ENCODE peak calls at places on chromosomes 4 and X, in six cellular contexts. K, D, Z, W, R and H are unnamed samples.

GRCh38 chrX:119672252-119672825 is 20.6 kb downstream of the SEPTIN6 start:
- DNase-seq in R (no peak), K (no peak), Z (no peak), W (no peak), D (no peak), H (no peak)

GRCh38 chrX:23332888-23333821 is 1.5 kb upstream of the PTCHD1 start:
- DNase-seq in W (no peak), D (no peak), Z (no peak), R (no peak), K (no peak), H (no peak)

GRCh38 chrX:101530944-101531343 is 19.4 kb upstream of the ARMCX1 start:
- DNase-seq in D (no peak), W (no peak), R (no peak), Z (no peak), K (no peak), H (no peak)

GRCh38 chrX:41086627-41086932 is 1.3 kb downstream of the USP9X start:
- DNase-seq in D (peak), Z (no peak), R (peak), W (no peak), K (no peak), H (no peak)

GRCh38 chr4:76989391-76990061 is 40.0 kb downstream of the SEPTIN11 start:
- DNase-seq in K (no peak), W (no peak), Z (no peak), D (no peak), R (no peak), H (no peak)

GRCh38 chr4:104490096-104490769 is 4.5 kb downstream of the CXXC4 start:
- DNase-seq in Z (no peak), K (no peak), W (no peak), R (no peak), D (no peak), H (no peak)

GRCh38 chr4:93139118-93139517 is 689.4 kb upstream of the ATOH1 start:
- DNase-seq in D (no peak), W (no peak), R (no peak), K (no peak), Z (no peak), H (no peak)

GRCh38 chr4:169147217-169147616 is 123.5 kb downstream of the SH3RF1 start:
- DNase-seq in R (no peak), Z (peak), D (peak), K (peak), W (no peak), H (no peak)

GRCh38 chr4:59249110-59249509 is 1951.0 kb upstream of the ADGRL3 start:
- DNase-seq in D (no peak), K (no peak), W (no peak), R (no peak), Z (no peak), H (no peak)

GRCh38 chr4:154329268-154329858 is 162.2 kb downstream of the DCHS2 start:
- DNase-seq in K (peak), W (no peak), R (no peak), D (peak), Z (no peak), H (peak)

GRCh38 chr4:4349902-4350301 is 37.0 kb upstream of the NSG1 start:
- DNase-seq in R (no peak), Z (no peak), D (no peak), K (no peak), W (no peak), H (no peak)

GRCh38 chrX:37746951-37747350 is 32.9 kb upstream of the CYBB start:
- DNase-seq in Z (no peak), R (no peak), D (no peak), K (peak), W (peak), H (no peak)

GRCh38 chrX:103941201-103941975 is 21.0 kb upstream of the TMSB15B start:
- DNase-seq in D (peak), K (peak), R (no peak), Z (no peak), W (no peak), H (no peak)

GRCh38 chr4:123345132-123345923 is 51.3 kb upstream of the SPRY1 start:
- DNase-seq in Z (no peak), W (no peak), K (no peak), D (no peak), R (no peak), H (no peak)

GRCh38 chr4:123345924-123346300 is 50.7 kb upstream of the SPRY1 start:
- DNase-seq in W (no peak), R (no peak), Z (no peak), D (no peak), K (no peak), H (no peak)

GRCh38 chr4:123343400-123344060 is 53.1 kb upstream of the SPRY1 start:
- DNase-seq in W (no peak), D (no peak), K (no peak), R (no peak), Z (no peak), H (no peak)

GRCh38 chr4:123346944-123347343 is 49.7 kb upstream of the SPRY1 start:
- DNase-seq in R (no peak), Z (no peak), D (no peak), K (no peak), W (no peak), H (no peak)

GRCh38 chr4:123346330-123346940 is 50.2 kb upstream of the SPRY1 start:
- DNase-seq in W (no peak), D (no peak), Z (no peak), K (no peak), R (no peak), H (no peak)
- H3K4me3 ChIP-seq in W (no peak), D (no peak), Z (no peak), K (no peak), R (no peak), H (no peak)

GRCh38 chr4:105965183-105965800 is 70.0 kb downstream of the NPNT start:
- DNase-seq in K (no peak), W (no peak), Z (no peak), R (no peak), D (peak), H (no peak)

GRCh38 chr4:105970371-105970770 is 75.1 kb downstream of the NPNT start:
- DNase-seq in W (no peak), K (no peak), R (no peak), Z (no peak), D (no peak), H (no peak)

GRCh38 chr4:105966046-105966445 is 70.8 kb downstream of the NPNT start:
- DNase-seq in W (peak), R (no peak), Z (peak), K (peak), D (peak), H (peak)

GRCh38 chr4:105969575-105969974 is 74.3 kb downstream of the NPNT start:
- DNase-seq in D (no peak), Z (no peak), R (no peak), W (no peak), K (no peak), H (no peak)

DNA sequence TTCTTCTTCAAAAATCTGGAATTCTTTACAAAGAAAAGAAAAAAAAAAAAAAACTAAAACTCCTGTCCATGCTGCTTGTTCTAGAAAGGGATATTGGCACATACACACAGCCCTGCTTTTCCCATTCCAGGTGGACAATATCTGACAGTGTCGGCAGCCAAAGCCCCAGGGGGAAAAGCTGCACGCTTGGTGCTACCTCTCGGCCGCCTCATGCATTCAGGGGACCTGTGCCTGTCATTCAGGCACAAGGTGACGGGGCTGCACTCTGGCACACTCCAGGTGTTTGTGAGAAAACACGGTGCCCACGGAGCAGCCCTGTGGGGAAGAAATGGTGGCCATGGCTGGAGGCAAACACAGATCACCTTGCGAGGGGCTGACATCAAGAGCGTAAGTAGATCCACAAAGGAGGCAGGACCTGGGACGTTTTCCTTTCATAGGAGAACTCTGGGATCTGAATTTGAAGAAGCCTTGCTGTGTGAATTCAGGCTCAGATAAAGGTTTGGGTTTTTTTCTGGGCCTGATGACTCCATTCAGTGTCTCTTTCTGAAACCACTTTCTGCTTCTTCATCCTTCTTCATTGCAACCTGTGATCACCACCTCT is 71.9 kb downstream of the NPNT start:
- DNase-seq in D (no peak), K (no peak), W (no peak), R (no peak), Z (no peak), H (no peak)
- H3K4me3 ChIP-seq in D (no peak), K (no peak), W (no peak), R (no peak), Z (no peak), H (no peak)

GRCh38 chr4:1043658-1044468 is 32.4 kb downstream of the FGFRL1 start:
- DNase-seq in K (peak), D (peak), R (peak), Z (peak), W (peak), H (peak)

GRCh38 chr4:1044469-1045192 is 33.2 kb downstream of the FGFRL1 start:
- DNase-seq in W (no peak), D (no peak), K (no peak), Z (no peak), R (peak), H (no peak)

GRCh38 chr4:1047106-1047975 is 35.9 kb downstream of the FGFRL1 start:
- DNase-seq in Z (no peak), W (no peak), D (no peak), K (no peak), R (peak), H (no peak)

GRCh38 chr4:1045193-1045594 is 33.8 kb downstream of the FGFRL1 start:
- DNase-seq in D (no peak), K (no peak), Z (no peak), W (no peak), R (peak), H (no peak)

DNA sequence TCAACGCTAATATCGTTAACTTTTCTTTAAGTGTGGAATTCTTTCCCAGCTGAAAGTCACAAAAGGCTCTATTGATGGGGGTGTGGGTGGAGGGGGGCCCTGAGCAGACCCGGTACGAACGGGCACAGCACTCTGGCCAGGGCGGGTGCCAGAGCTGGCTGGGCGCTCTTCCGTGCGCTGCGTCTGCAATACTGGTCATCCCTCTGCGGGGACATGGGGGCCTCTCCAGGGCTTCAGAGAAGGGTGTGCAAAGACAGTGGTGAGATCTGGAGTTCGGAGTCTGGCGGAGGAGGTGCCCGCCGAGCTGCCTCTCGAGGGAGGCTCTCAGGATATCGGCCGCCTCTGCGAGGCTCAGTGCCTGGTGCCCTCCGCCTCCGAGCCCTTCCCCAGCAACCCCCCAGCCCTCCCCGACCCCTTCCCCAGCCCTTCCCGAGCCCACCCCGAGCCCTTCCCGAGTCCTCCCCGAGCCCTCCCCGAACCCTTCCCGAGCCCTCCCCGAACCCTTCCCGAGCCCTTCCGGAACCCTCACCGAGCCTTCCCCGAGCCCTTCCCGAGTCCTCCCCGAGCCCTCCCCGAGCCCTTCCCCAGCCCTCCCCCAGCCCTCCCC is 34.3 kb downstream of the FGFRL1 start:
- DNase-seq in Z (no peak), R (peak), W (no peak), D (no peak), K (no peak), H (no peak)
- H3K4me3 ChIP-seq in Z (no peak), R (no peak), W (no peak), D (no peak), K (no peak), H (no peak)

DNA sequence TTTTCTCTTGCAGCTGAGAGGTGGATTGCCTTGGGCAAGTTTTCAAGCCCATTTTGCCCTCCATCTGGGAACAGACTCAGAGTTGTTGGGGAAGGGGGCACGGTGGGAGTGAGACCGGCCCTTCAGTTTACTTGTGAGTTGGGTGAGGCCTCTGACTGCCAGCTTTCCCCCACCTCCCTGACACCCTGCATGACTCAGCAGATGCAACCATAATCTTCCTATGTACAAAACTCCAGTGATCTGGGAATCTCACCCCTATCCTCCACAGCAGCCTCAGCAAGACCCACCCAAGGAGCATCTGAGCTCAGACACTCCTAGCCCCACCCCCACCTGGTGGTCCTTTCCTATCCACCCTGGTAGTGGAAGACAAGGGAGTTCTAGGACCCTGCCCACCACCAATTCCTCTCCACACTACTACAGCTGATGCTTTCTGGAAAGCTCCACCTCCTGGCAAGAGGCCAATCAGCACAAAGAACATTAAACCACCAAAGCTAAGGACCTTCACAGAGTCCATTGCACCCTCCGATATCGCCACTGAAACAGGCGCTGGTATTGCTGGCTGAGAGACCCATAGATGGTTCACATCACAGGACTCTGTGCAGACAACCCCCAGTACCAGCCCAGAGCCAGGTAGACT is 99.4 kb upstream of the STK26 start:
- DNase-seq in R (no peak), W (no peak), D (peak), Z (no peak), K (no peak), H (no peak)
- H3K4me3 ChIP-seq in R (no peak), W (no peak), D (no peak), Z (no peak), K (no peak), H (no peak)

DNA sequence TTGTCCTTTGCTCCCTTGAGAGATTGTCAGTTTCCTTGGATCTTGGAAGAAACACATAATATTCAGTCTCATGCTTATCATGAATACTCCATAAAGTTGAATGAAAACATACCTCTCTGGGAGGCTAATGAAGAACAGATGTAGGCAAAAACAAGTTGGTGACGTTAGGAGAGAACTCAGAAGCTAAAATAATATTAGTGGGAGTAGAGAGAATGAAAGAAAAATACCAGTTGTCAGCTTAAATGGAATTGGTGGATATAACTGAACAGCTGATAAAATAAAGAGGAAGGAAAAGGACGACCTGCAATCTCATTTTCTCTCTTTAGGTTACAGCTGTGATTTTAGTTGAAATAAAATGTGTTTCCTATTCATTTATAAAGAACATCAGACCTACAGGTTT is 124.8 kb downstream of the SNCA start:
- DNase-seq in D (no peak), R (no peak), K (peak), W (no peak), Z (peak), H (peak)
- H3K4me3 ChIP-seq in D (no peak), R (no peak), K (no peak), W (no peak), Z (no peak), H (no peak)

DNA sequence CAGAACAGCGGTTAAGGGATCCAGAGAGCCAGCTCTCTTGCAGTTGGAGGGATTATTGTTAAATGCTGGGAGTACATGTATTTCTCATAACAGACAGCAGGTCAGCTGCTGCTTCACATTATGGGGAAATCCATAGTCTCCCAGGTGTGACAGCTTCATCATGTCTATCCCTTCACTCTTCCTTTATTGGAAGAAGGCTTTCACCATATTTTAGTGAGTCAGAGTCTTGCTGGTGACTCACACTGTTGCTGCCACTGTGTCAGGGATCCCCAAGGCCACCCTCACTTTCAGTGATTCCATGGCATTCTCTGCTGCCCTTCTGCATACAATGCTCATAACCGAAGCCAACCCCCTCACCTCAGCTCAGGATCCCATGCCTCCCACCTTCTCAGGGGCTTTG is 32.9 kb upstream of the PAGE5 start:
- DNase-seq in D (peak), W (no peak), K (no peak), Z (no peak), R (peak), H (no peak)
- H3K4me3 ChIP-seq in D (no peak), W (no peak), K (no peak), Z (no peak), R (no peak), H (no peak)

GRCh38 chrX:97897998-97898397 is 1014.3 kb downstream of the RPA4 start:
- DNase-seq in R (no peak), K (no peak), D (no peak), W (no peak), Z (no peak), H (no peak)
- H3K4me3 ChIP-seq in R (no peak), K (no peak), D (no peak), W (no peak), Z (no peak), H (no peak)